ENCODE peak calls at places on chromosomes 6 and 20, in nine cellular contexts. C, I, T, P, K, R, M, F and O are unnamed samples.

GRCh38 chr20:33653218-33653899 is 8.8 kb upstream of the C20orf144 start:
- DNase-seq in M (peak; percentile 72), F (peak; percentile 74), P (peak; percentile 34), R (peak; percentile 84), K (no peak), C (no peak), I (peak; percentile 88), T (peak; percentile 77), O (peak; percentile 69)

GRCh38 chr20:23641936-23642751 is 4.4 kb upstream of the CST3 start:
- DNase-seq in C (no peak), F (peak; percentile 89), T (no peak), K (no peak), P (no peak), I (peak; percentile 57), M (peak; percentile 94), R (no peak), O (no peak)

GRCh38 chr20:47718398-47718797 is 66.9 kb downstream of the SULF2 start:
- DNase-seq in T (no peak), I (no peak), F (no peak), M (no peak), P (no peak), C (no peak), K (no peak), R (no peak), O (no peak)

GRCh38 chr20:31867011-31867410 is 3.3 kb downstream of the DUSP15 start:
- DNase-seq in M (no peak), F (no peak), K (no peak), I (no peak), R (no peak), P (no peak), C (no peak), T (no peak), O (no peak)

GRCh38 chr6:32845381-32845884 is 1.6 kb upstream of the PSMB8 start:
- DNase-seq in F (no peak), T (no peak), K (no peak), P (no peak), C (no peak), R (no peak), I (no peak), M (peak; percentile 65), O (no peak)

GRCh38 chr20:33842346-33842745 is 31.2 kb downstream of the CHMP4B start:
- DNase-seq in T (no peak), R (no peak), C (no peak), M (no peak), P (no peak), F (no peak), K (no peak), I (no peak), O (no peak)

GRCh38 chr6:34549804-34550202 is 6.3 kb downstream of the SPDEF start:
- DNase-seq in P (no peak), R (no peak), F (no peak), T (no peak), M (no peak), C (no peak), K (no peak), I (no peak), O (no peak)

GRCh38 chr6:37638414-37639079 is 59.1 kb downstream of the MDGA1 start:
- DNase-seq in K (no peak), C (no peak), T (no peak), P (no peak), R (no peak), F (peak; percentile 31), I (no peak), M (no peak), O (no peak)

GRCh38 chr6:136362421-136363090 is 72.9 kb upstream of the BCLAF1 start:
- DNase-seq in K (no peak), F (no peak), R (no peak), M (no peak), T (no peak), I (no peak), P (no peak), C (no peak), O (no peak)

GRCh38 chr20:53773792-53774371 is 180.2 kb upstream of the ZNF217 start:
- DNase-seq in R (no peak), F (peak; percentile 94), P (no peak), M (peak; percentile 99), C (no peak), T (no peak), I (peak; percentile 85), K (no peak), O (no peak)

GRCh38 chr6:124119591-124119990 is 315.9 kb downstream of the NKAIN2 start:
- DNase-seq in K (no peak), F (no peak), I (no peak), R (peak; percentile 73), T (no peak), C (no peak), M (no peak), P (no peak), O (no peak)

GRCh38 chr20:41770427-41770826 is 152.2 kb upstream of the CHD6 start:
- DNase-seq in K (no peak), P (no peak), I (no peak), R (no peak), T (no peak), M (no peak), C (no peak), F (no peak), O (no peak)

GRCh38 chr6:116255246-116255800 is 1.4 kb upstream of the TSPYL4 start:
- DNase-seq in C (no peak), M (no peak), F (peak; percentile 20), R (no peak), I (no peak), T (no peak), P (no peak), K (no peak), O (no peak)

GRCh38 chr20:2750343-2751251 is 49.8 kb downstream of the CPXM1 start:
- DNase-seq in T (no peak), P (no peak), R (peak; percentile 44), C (no peak), F (peak; percentile 35), I (peak; percentile 61), M (peak; percentile 55), K (no peak), O (no peak)

GRCh38 chr6:90610671-90611542 is 24.0 kb upstream of the MAP3K7 start:
- DNase-seq in C (peak; percentile 36), K (no peak), F (peak; percentile 27), T (peak; percentile 74), R (peak; percentile 66), M (peak; percentile 5), P (peak; percentile 56), I (peak; percentile 63), O (peak; percentile 77)

GRCh38 chr6:17292600-17293133 is 11.5 kb downstream of the RBM24 start:
- DNase-seq in M (no peak), T (no peak), K (no peak), R (no peak), C (no peak), P (no peak), I (no peak), F (no peak), O (no peak)